ENCODE peak calls at places on chromosomes 2 and 18, in nine cellular contexts. Y, V, O, U, D, H, C, K and G are unnamed samples.

GRCh38 chr2:121695179-121695451 is 41.6 kb downstream of the NIFK start:
- DNase-seq in U (no peak), K (no peak), C (no peak), H (no peak), V (no peak), O (no peak), D (no peak), Y (no peak), G (no peak)

GRCh38 chr2:164000171-164000570 is 264.4 kb upstream of the FIGN start:
- DNase-seq in V (no peak), H (no peak), U (peak; percentile 9), Y (no peak), K (no peak), O (no peak), D (no peak), C (peak; percentile 8), G (no peak)

GRCh38 chr2:150528861-150529801 is 41.7 kb upstream of the RND3 start:
- DNase-seq in O (peak; percentile 36), Y (no peak), C (peak; percentile 86), V (no peak), H (peak; percentile 74), U (peak; percentile 79), D (peak; percentile 70), K (peak; percentile 71), G (no peak)

GRCh38 chr2:145404690-145405089 is 884.8 kb upstream of the ZEB2 start:
- DNase-seq in U (no peak), C (peak; percentile 20), H (peak; percentile 26), O (no peak), D (no peak), K (no peak), Y (no peak), V (no peak), G (no peak)

GRCh38 chr2:128306931-128307460 is 11.7 kb downstream of the HS6ST1 start:
- DNase-seq in V (peak; percentile 33), K (no peak), D (no peak), H (no peak), O (no peak), U (no peak), Y (no peak), C (no peak), G (no peak)

GRCh38 chr2:84417453-84417852 is 41.6 kb downstream of the SUCLG1 start:
- DNase-seq in Y (no peak), U (no peak), K (no peak), V (no peak), O (no peak), D (no peak), C (peak; percentile 8), H (no peak), G (no peak)

GRCh38 chr18:43484710-43485109 is 207.4 kb upstream of the SYT4 start:
- DNase-seq in Y (no peak), C (no peak), V (no peak), D (no peak), O (no peak), H (no peak), U (no peak), K (no peak), G (no peak)

GRCh38 chr2:96203130-96204028 is 5.2 kb downstream of the STARD7 start:
- DNase-seq in V (no peak), O (peak; percentile 41), C (no peak), K (no peak), D (no peak), U (no peak), H (no peak), Y (no peak), G (no peak)

GRCh38 chr2:98601532-98602132 is 6.7 kb downstream of the COA5 start:
- DNase-seq in U (no peak), V (no peak), O (peak; percentile 67), Y (peak; percentile 31), K (no peak), D (peak; percentile 66), C (peak; percentile 60), H (peak; percentile 54), G (no peak)

GRCh38 chr2:65024149-65024829 is 31.9 kb upstream of the CEP68 start:
- DNase-seq in O (no peak), V (no peak), U (peak; percentile 42), Y (no peak), H (peak; percentile 81), K (peak; percentile 53), D (peak; percentile 29), C (peak; percentile 91), G (no peak)

GRCh38 chr2:39218401-39218800 is 25.4 kb downstream of the CDKL4 start:
- DNase-seq in Y (no peak), U (no peak), V (no peak), C (no peak), K (no peak), D (no peak), H (no peak), O (no peak), G (no peak)

GRCh38 chr2:219490600-219491130 is 8.0 kb upstream of the GMPPA start:
- DNase-seq in K (no peak), V (no peak), O (no peak), U (no peak), H (no peak), Y (no peak), C (no peak), D (no peak), G (no peak)

GRCh38 chr2:219491278-219491967 is 7.3 kb upstream of the GMPPA start:
- DNase-seq in U (no peak), O (no peak), V (no peak), K (no peak), C (no peak), H (no peak), Y (no peak), D (no peak), G (no peak)

GRCh38 chr2:219490186-219490585 is 8.5 kb upstream of the GMPPA start:
- DNase-seq in U (no peak), H (no peak), C (no peak), V (no peak), O (no peak), K (no peak), D (no peak), Y (peak; percentile 41), G (no peak)

GRCh38 chr2:219493086-219493485 is 5.6 kb upstream of the GMPPA start:
- DNase-seq in U (no peak), C (no peak), D (no peak), K (no peak), V (no peak), O (no peak), Y (no peak), H (no peak), G (no peak)

DNA sequence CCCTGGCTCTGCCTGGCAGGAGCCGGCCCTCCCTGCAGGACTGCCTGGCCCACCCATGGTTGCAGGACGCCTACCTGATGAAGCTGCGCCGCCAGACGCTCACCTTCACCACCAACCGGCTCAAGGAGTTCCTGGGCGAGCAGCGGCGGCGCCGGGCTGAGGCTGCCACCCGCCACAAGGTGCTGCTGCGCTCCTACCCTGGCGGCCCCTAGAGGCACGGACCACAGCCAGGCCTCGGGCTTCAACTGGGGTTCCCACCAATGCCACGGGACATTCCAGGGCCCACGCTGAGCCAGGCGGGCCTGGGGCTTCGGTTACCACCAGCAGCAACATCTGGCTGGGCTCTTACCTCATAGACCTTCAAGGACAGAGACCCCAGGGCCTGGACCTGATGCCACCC is 6.1 kb upstream of the GMPPA start:
- DNase-seq in K (no peak), C (no peak), H (no peak), V (no peak), Y (no peak), U (no peak), O (peak; percentile 15), D (no peak), G (no peak)
- TF ChIP-seq CTCF in K (no peak), C (no peak), H (no peak), V (no peak), Y (no peak), U (no peak), O (no peak), D (no peak), G (no peak)

DNA sequence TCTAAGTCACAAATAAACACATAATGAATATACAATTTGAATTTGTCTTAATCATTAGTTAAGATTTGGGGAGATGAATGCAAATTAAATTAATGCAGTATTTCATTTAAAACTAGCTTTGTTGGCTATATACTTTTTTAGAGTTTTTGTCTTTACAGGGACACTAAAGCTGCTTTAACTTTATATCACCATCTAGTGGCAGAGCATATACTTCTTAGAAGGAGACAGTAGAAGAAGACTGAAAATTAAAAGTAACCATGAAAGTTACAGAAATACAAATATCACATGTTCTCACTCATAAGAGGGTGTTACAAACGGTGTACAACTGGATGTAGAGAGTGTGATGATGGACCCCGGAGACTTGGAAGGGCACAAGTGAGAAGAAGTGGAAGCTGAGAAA is 268.3 kb upstream of the NETO1 start:
- DNase-seq in D (no peak), H (no peak), V (no peak), U (no peak), Y (no peak), O (no peak), C (peak; percentile 21), K (no peak), G (no peak)
- TF ChIP-seq CTCF in D (peak; percentile 33), H (no peak), V (no peak), U (peak; percentile 51), Y (peak; percentile 8), O (no peak), C (no peak), K (peak; percentile 47), G (no peak)

DNA sequence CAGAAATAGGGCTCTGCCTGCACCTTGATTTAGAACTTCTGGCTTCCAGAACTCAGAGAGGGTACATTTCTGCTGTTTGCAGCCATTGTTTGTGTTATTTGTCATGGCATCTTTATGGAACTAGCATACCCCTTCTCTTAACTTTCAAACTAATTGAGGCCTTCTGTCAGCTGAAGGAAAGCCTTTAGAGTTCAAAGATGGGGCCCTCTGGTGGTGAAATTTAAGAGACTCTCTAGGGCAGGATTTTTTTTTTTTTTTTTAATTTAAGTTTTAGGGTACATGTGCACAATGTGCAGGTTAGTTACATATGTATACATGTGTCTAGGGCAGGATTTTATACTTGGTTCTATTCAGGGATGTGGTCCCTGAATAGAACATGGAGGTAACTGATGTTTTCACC is 260.6 kb upstream of the LINC00305 start:
- DNase-seq in K (no peak), H (peak; percentile 1), C (peak; percentile 0), V (no peak), Y (no peak), U (no peak), D (peak; percentile 4), O (peak; percentile 41), G (no peak)
- TF ChIP-seq CTCF in K (no peak), H (no peak), C (no peak), V (peak; percentile 42), Y (no peak), U (no peak), D (no peak), O (peak; percentile 37), G (no peak)

DNA sequence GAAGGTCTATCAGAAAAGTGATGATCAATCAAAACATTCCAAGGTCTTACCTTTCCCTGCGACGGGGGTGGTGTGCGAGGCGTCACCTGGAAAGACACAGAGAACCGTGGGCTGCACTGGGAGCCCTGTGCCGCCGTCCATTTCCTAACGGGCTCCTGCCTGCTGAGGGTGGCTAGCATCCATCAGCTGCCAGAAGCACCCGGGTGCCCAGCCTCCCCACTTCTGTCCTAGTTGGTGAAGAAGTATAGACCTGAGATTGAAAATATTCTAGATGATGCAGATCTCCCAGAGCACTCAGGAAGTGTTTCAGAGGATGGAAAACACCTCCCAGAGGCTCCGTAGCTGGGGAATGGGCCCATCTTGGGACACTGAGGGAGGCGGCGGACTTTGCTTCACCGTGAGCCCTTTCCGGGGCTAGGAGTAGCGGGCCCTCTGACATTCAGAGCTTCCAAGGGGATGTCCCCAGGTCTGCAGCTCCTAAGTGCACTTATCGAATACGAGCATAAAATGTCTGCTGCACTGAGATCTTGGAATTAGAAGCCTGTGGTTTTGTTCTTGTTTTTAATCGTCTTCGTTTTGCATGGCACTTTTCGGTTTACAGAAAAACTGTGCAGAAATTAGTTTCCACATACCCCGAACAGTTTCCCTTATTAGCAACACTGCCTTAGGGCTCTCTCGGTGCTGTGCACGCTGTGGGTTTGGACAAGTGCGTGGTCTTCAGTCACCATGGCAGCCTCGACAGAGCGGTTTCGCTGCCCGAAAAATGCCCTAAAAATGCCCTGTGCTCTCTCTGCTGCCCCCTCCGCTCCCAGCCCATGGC is 143.5 kb downstream of the MBP start:
- DNase-seq in V (no peak), O (peak; percentile 68), K (no peak), Y (no peak), C (no peak), D (no peak), H (no peak), U (no peak), G (no peak)
- TF ChIP-seq CTCF in V (no peak), O (no peak), K (no peak), Y (no peak), C (no peak), D (no peak), H (no peak), U (no peak), G (no peak)